ENCODE peak calls at places on chromosomes 4 and X, in nine cellular contexts. F, Y, T, J, C, I, W, D and H are unnamed samples.
A peak's percentile ranks its signal among the peaks of the same experiment; 100 is the strongest.

GRCh38 chr4:57044279-57044678 is 65.6 kb downstream of the POLR2B start:
- DNase-seq in T (no peak), F (no peak), W (no peak), C (no peak), I (no peak), Y (no peak), D (no peak), J (no peak), H (no peak)

GRCh38 chrX:103607385-103608304 is at the start of gene TCEAL3:
- DNase-seq in I (no peak), Y (peak; percentile 81), F (no peak), D (no peak), W (peak; percentile 69), C (no peak), T (peak; percentile 45), J (no peak), H (no peak)

GRCh38 chrX:133668225-133668931 is 253.1 kb upstream of the GPC4 start:
- DNase-seq in T (no peak), D (no peak), J (no peak), F (no peak), I (no peak), Y (no peak), C (no peak), W (no peak), H (no peak)

GRCh38 chr4:110480031-110480549 is 4.1 kb downstream of the ENPEP start:
- DNase-seq in F (no peak), T (no peak), W (no peak), C (no peak), I (no peak), D (no peak), Y (no peak), J (no peak), H (no peak)

GRCh38 chr4:79964715-79965345 is 108.2 kb downstream of the ANTXR2 start:
- DNase-seq in I (no peak), J (no peak), C (no peak), Y (no peak), T (no peak), F (no peak), W (peak; percentile 77), D (no peak), H (no peak)

GRCh38 chr4:72975488-72975784 is 94.1 kb downstream of the COX18 start:
- DNase-seq in F (no peak), D (no peak), C (no peak), T (no peak), J (no peak), I (no peak), W (no peak), Y (no peak), H (no peak)

GRCh38 chr4:79662651-79663050 is 254.6 kb upstream of the GK2 start:
- DNase-seq in Y (no peak), T (no peak), C (no peak), F (no peak), I (no peak), D (no peak), W (no peak), J (no peak), H (no peak)

GRCh38 chr4:132333723-132334045 is 815.4 kb upstream of the PCDH10 start:
- DNase-seq in T (no peak), F (no peak), Y (no peak), D (no peak), W (no peak), I (no peak), J (no peak), C (no peak), H (no peak)

GRCh38 chr4:80535551-80535950 is 200.0 kb downstream of the CFAP299 start:
- DNase-seq in W (no peak), Y (no peak), C (no peak), J (no peak), I (no peak), T (no peak), F (no peak), D (no peak), H (no peak)

GRCh38 chr4:75048208-75048879 is 115.4 kb downstream of the PARM1 start:
- DNase-seq in I (no peak), W (peak; percentile 77), D (peak; percentile 33), J (no peak), C (no peak), Y (peak; percentile 7), F (no peak), T (no peak), H (no peak)

GRCh38 chrX:54920610-54921426 is at the start of gene TRO:
- DNase-seq in W (peak; percentile 53), J (no peak), C (no peak), T (no peak), F (no peak), I (no peak), Y (peak; percentile 49), D (no peak), H (no peak)
- TF ChIP-seq CTCF in W (peak; percentile 24), J (no peak), C (no peak), T (peak; percentile 9), F (no peak), I (peak; percentile 19), Y (peak; percentile 24), D (no peak), H (no peak)

GRCh38 chr4:113077611-113078010 is 28.2 kb downstream of the ANK2 start:
- DNase-seq in W (no peak), I (no peak), Y (peak; percentile 20), J (no peak), D (no peak), F (no peak), T (no peak), C (no peak), H (no peak)
- H3K4me3 ChIP-seq in W (no peak overlapping the region), I (no peak overlapping the region), Y (no peak overlapping the region), J (no peak overlapping the region), D (no peak overlapping the region), F (no peak overlapping the region), T (no peak overlapping the region), C (no peak overlapping the region), H (no peak overlapping the region)

GRCh38 chr4:140047781-140048180 is 106.2 kb downstream of the MAML3 start:
- DNase-seq in C (no peak), D (no peak), W (no peak), T (peak; percentile 69), F (no peak), J (no peak), I (no peak), Y (no peak), H (no peak)

GRCh38 chr4:140048419-140049022 is 105.5 kb downstream of the MAML3 start:
- DNase-seq in C (no peak), J (no peak), T (peak; percentile 50), F (no peak), Y (no peak), W (no peak), D (no peak), I (no peak), H (no peak)

GRCh38 chr4:140047017-140047640 is 106.9 kb downstream of the MAML3 start:
- DNase-seq in T (peak; percentile 43), Y (no peak), F (no peak), J (no peak), C (no peak), I (no peak), D (no peak), W (no peak), H (no peak)

GRCh38 chr4:140049924-140050681 is 103.9 kb downstream of the MAML3 start:
- DNase-seq in W (peak; percentile 58), Y (peak; percentile 61), C (no peak), J (peak; percentile 86), D (no peak), F (no peak), T (peak; percentile 82), I (no peak), H (peak; percentile 50)

GRCh38 chr4:140049024-140049923 is 104.7 kb downstream of the MAML3 start:
- DNase-seq in I (peak; percentile 2), J (peak; percentile 91), Y (peak; percentile 62), T (peak; percentile 85), W (peak; percentile 55), D (no peak), F (no peak), C (no peak), H (peak; percentile 63)
- TF ChIP-seq MAX in I (no peak), J (peak; percentile 43), Y (no peak), T (no peak), W (peak; percentile 54), D (no peak), F (no peak), C (no peak), H (no peak)

DNA sequence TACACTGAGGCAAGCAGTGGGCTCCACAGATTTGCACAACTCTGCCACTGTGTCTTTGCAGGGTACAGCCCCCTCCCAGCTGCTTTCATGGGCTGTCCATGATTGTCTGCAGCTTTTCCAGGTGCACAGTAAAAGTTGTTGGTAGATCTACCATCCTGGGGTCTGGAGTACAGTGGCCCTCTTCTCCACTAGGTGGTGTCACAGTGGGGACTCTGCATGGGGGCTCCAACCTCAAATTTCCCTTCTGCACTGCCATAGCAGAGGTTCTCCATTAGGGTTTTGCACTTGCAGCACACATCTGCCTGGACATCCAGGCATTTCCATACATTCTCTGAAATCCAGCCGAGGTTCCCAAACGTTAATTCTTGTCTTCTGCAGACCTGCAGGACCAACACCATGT is 1002.3 kb downstream of the FAM133A start:
- DNase-seq in J (no peak), Y (no peak), T (no peak), D (no peak), F (no peak), W (no peak), C (no peak), I (no peak), H (no peak)
- TF ChIP-seq CTCF in J (no peak), Y (peak; percentile 20), T (no peak), D (no peak), F (no peak), W (no peak), C (no peak), I (no peak), H (no peak)

DNA sequence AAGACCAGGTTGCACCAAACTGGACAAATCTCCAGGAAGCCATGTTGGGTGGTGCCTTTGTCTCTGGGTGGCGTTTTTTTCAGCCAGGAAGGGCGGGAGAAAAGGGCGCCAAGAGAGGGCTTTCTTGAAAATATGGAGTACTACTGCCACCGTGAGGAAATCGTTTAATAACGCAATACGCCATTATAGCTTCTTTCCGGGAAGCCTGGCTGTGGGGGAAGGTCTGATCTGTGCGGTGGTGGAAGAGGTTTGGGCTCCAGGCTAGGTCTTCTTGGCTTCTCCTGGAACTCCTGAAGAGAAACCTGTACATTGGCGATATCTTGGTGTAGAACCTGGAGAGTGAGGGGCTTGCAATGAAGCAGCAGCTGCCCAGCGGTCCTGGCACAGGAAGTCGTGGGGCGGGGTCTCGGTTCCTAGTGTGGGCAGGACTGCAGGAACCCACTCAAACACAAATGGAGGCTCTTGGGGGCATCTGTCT is 202.7 kb downstream of the OR13H1 start:
- DNase-seq in J (peak; percentile 92), D (peak; percentile 48), W (no peak), Y (peak; percentile 62), F (peak; percentile 2), C (peak; percentile 87), I (no peak), T (no peak), H (no peak)
- H3K4me3 ChIP-seq in J (peak overlapping the region; percentile 87), D (no peak overlapping the region), W (no peak overlapping the region), Y (peak overlapping the region; percentile 67), F (no peak overlapping the region), C (peak overlapping the region; percentile 63), I (no peak overlapping the region), T (no peak overlapping the region), H (no peak overlapping the region)

GRCh38 chr4:168811793-168812651 is 198.0 kb downstream of the CBR4 start:
- DNase-seq in J (no peak), C (no peak), D (no peak), I (no peak), W (no peak), T (peak; percentile 59), F (no peak), Y (no peak), H (no peak)
- TF ChIP-seq MAX in J (no peak), C (no peak), D (no peak), I (no peak), W (no peak), T (no peak), F (no peak), Y (peak; percentile 25), H (no peak)